ENCODE peak calls at places on chromosome 7, in eight cellular contexts. J is mammary epithelial cell, V is stomach, Y is psoas muscle, K is heart right ventricle, D is pancreas, Q is right cardiac atrium, A is transverse colon. L is an unnamed sample. For H3K27me3, the result is how much of the 10 kb centered on the place peaks cover.

GRCh38 chr7:44066494-44067063 is 1.2 kb upstream of the PGAM2 start:
- DNase-seq in J (no peak), V (no peak), Y (peak), K (no peak), D (no peak), Q (peak), A (peak), L (no peak)

GRCh38 chr7:142248166-142249160 is 9.4 kb downstream of the PRSS58 start:
- DNase-seq in J (no peak), V (no peak), Y (no peak), K (no peak), D (no peak), Q (no peak), A (no peak), L (no peak)

GRCh38 chr7:41003031-41003925 is 699.6 kb downstream of the INHBA start:
- DNase-seq in J (peak), V (peak), Y (no peak), K (peak), D (no peak), Q (peak), A (peak), L (peak)

GRCh38 chr7:98178762-98179490 is 32.3 kb upstream of the BHLHA15 start:
- DNase-seq in J (no peak), V (no peak), Y (no peak), K (no peak), D (no peak), Q (no peak), A (no peak), L (no peak)

GRCh38 chr7:25694690-25695089 is 457.3 kb upstream of the NFE2L3 start:
- DNase-seq in J (no peak), V (no peak), Y (no peak), K (no peak), D (no peak), Q (peak), A (no peak), L (no peak)

GRCh38 chr7:6160191-6160623 is 112.2 kb downstream of the CYTH3 start:
- DNase-seq in J (peak), V (peak), Y (peak), K (peak), D (no peak), Q (peak), A (peak), L (peak)

GRCh38 chr7:26013551-26014083 is 138.4 kb upstream of the NFE2L3 start:
- DNase-seq in J (no peak), V (no peak), Y (no peak), K (no peak), D (no peak), Q (no peak), A (no peak), L (no peak)

GRCh38 chr7:55104707-55105433 is 86.1 kb downstream of the EGFR start:
- DNase-seq in J (peak), V (no peak), Y (no peak), K (no peak), D (no peak), Q (no peak), A (no peak), L (no peak)

GRCh38 chr7:82886324-82886723 is 276.4 kb downstream of the PCLO start:
- DNase-seq in J (no peak), V (no peak), Y (no peak), K (no peak), D (no peak), Q (no peak), A (no peak), L (no peak)

GRCh38 chr7:69412331-69413146 is 185.7 kb upstream of the AUTS2 start:
- DNase-seq in J (no peak), V (no peak), Y (peak), K (peak), D (no peak), Q (peak), A (peak), L (peak)

GRCh38 chr7:1963575-1963974 is 269.2 kb downstream of the MAD1L1 start:
- DNase-seq in J (no peak), V (no peak), Y (peak), K (no peak), D (no peak), Q (no peak), A (no peak), L (no peak)

GRCh38 chr7:13908667-13909382 is 80.6 kb downstream of the ETV1 start:
- DNase-seq in J (no peak), V (no peak), Y (no peak), K (no peak), D (no peak), Q (no peak), A (no peak), L (no peak)

GRCh38 chr7:116970148-116970910 is 17.0 kb downstream of the ST7 start:
- DNase-seq in J (no peak), V (no peak), Y (no peak), K (no peak), D (no peak), Q (no peak), A (no peak), L (no peak)

GRCh38 chr7:3381073-3381685 is 80.1 kb downstream of the SDK1 start:
- DNase-seq in J (no peak), V (no peak), Y (no peak), K (no peak), D (no peak), Q (no peak), A (no peak), L (no peak)

GRCh38 chr7:143331179-143331825 is 15.4 kb downstream of the CLCN1 start:
- DNase-seq in J (peak), V (peak), Y (peak), K (no peak), D (no peak), Q (no peak), A (no peak), L (no peak)

GRCh38 chr7:75723444-75723843 is 15.3 kb downstream of the HIP1 start:
- DNase-seq in J (no peak), V (no peak), Y (no peak), K (no peak), D (no peak), Q (no peak), A (no peak), L (no peak)

GRCh38 chr7:81402227-81402626 is 367.6 kb downstream of the HGF start:
- DNase-seq in J (no peak), V (no peak), Y (no peak), K (no peak), D (no peak), Q (no peak), A (no peak), L (no peak)

GRCh38 chr7:75718390-75719031 is 20.2 kb downstream of the HIP1 start:
- DNase-seq in J (no peak), V (no peak), Y (no peak), K (no peak), D (no peak), Q (no peak), A (no peak), L (no peak)

GRCh38 chr7:106460792-106461254 is 176.0 kb upstream of the NAMPT start:
- DNase-seq in J (peak), V (no peak), Y (no peak), K (no peak), D (no peak), Q (no peak), A (no peak), L (no peak)

GRCh38 chr7:1665721-1666250 is 4.3 kb upstream of the ELFN1 start:
- DNase-seq in J (peak), V (no peak), Y (peak), K (peak), D (no peak), Q (peak), A (no peak), L (peak)

GRCh38 chr7:170551-171363 is 21.6 kb upstream of the FAM20C start:
- DNase-seq in J (no peak), V (no peak), Y (peak), K (no peak), D (peak), Q (no peak), A (no peak), L (no peak)

GRCh38 chr7:102236102-102236501 is 50.6 kb upstream of the SH2B2 start:
- DNase-seq in J (no peak), V (no peak), Y (no peak), K (no peak), D (no peak), Q (no peak), A (no peak), L (no peak)

GRCh38 chr7:6015917-6016652 is 7.0 kb downstream of the AIMP2 start:
- DNase-seq in J (peak), V (peak), Y (peak), K (peak), D (no peak), Q (peak), A (peak), L (peak)

GRCh38 chr7:81236560-81236959 is 317.7 kb upstream of the SEMA3C start:
- DNase-seq in J (no peak), V (no peak), Y (no peak), K (no peak), D (no peak), Q (no peak), A (no peak), L (no peak)

GRCh38 chr7:47514818-47515217 is 67.1 kb downstream of the TNS3 start:
- DNase-seq in J (no peak), V (no peak), Y (no peak), K (no peak), D (no peak), Q (no peak), A (no peak), L (no peak)

GRCh38 chr7:27171636-27172387 is 2.3 kb downstream of the HOXA10 start:
- DNase-seq in J (peak), V (no peak), Y (peak), K (no peak), D (no peak), Q (peak), A (peak), L (peak)

GRCh38 chr7:13990319-13990983 is 985 bp upstream of the ETV1 start:
- DNase-seq in J (peak), V (peak), Y (peak), K (peak), D (peak), Q (peak), A (peak), L (peak)

GRCh38 chr7:102925962-102926825 is 13.4 kb downstream of the LRRC17 start:
- DNase-seq in J (no peak), V (no peak), Y (no peak), K (no peak), D (no peak), Q (no peak), A (no peak), L (no peak)

GRCh38 chr7:66697451-66698438 is 42.8 kb upstream of the RABGEF1 start:
- DNase-seq in J (peak), V (no peak), Y (peak), K (peak), D (no peak), Q (peak), A (no peak), L (peak)

GRCh38 chr7:72546586-72546985 is 134.4 kb upstream of the CALN1 start:
- DNase-seq in J (no peak), V (no peak), Y (no peak), K (no peak), D (no peak), Q (no peak), A (no peak), L (no peak)

GRCh38 chr7:79936281-79936983 is 198.2 kb upstream of the GNAI1 start:
- DNase-seq in J (no peak), V (no peak), Y (no peak), K (no peak), D (no peak), Q (no peak), A (no peak), L (no peak)

GRCh38 chr7:100126931-100127865 is at the start of gene MBLAC1:
- DNase-seq in J (peak), V (peak), Y (peak), K (peak), D (peak), Q (peak), A (peak), L (peak)

GRCh38 chr7:151897951-151898686 is 21.2 kb upstream of the PRKAG2 start:
- DNase-seq in J (no peak), V (no peak), Y (no peak), K (no peak), D (peak), Q (no peak), A (no peak), L (no peak)

GRCh38 chr7:151895695-151896485 is 19.0 kb upstream of the PRKAG2 start:
- DNase-seq in J (peak), V (no peak), Y (no peak), K (no peak), D (peak), Q (no peak), A (no peak), L (no peak)

GRCh38 chr7:151895008-151895661 is 18.2 kb upstream of the PRKAG2 start:
- DNase-seq in J (peak), V (no peak), Y (no peak), K (no peak), D (peak), Q (no peak), A (peak), L (no peak)

GRCh38 chr7:151896486-151896885 is 19.6 kb upstream of the PRKAG2 start:
- DNase-seq in J (no peak), V (no peak), Y (no peak), K (no peak), D (peak), Q (no peak), A (no peak), L (no peak)

GRCh38 chr7:151897201-151897711 is 20.3 kb upstream of the PRKAG2 start:
- DNase-seq in J (peak), V (peak), Y (no peak), K (no peak), D (peak), Q (no peak), A (peak), L (no peak)
- H3K4me3 ChIP-seq in J (no peak), V (peak), Y (no peak), K (no peak), D (no peak), Q (no peak), A (no peak), L (peak)

GRCh38 chr7:149778327-149778637 is 4.9 kb upstream of the ZNF467 start:
- DNase-seq in J (no peak), V (no peak), Y (no peak), K (no peak), D (no peak), Q (no peak), A (no peak), L (no peak)

GRCh38 chr7:149777551-149778326 is 4.4 kb upstream of the ZNF467 start:
- DNase-seq in J (no peak), V (no peak), Y (no peak), K (no peak), D (no peak), Q (peak), A (no peak), L (no peak)

GRCh38 chr7:149775176-149775556 is 1.8 kb upstream of the ZNF467 start:
- DNase-seq in J (no peak), V (no peak), Y (no peak), K (no peak), D (no peak), Q (no peak), A (no peak), L (no peak)

GRCh38 chr7:149776305-149776704 is 2.9 kb upstream of the ZNF467 start:
- DNase-seq in J (no peak), V (peak), Y (peak), K (peak), D (peak), Q (peak), A (no peak), L (peak)

GRCh38 chr7:149776848-149777407 is 3.5 kb upstream of the ZNF467 start:
- DNase-seq in J (no peak), V (no peak), Y (peak), K (no peak), D (no peak), Q (peak), A (no peak), L (no peak)
- H3K27ac ChIP-seq in J (no peak), V (no peak), Y (no peak), K (peak), D (no peak), Q (no peak), A (no peak), L (peak)

DNA sequence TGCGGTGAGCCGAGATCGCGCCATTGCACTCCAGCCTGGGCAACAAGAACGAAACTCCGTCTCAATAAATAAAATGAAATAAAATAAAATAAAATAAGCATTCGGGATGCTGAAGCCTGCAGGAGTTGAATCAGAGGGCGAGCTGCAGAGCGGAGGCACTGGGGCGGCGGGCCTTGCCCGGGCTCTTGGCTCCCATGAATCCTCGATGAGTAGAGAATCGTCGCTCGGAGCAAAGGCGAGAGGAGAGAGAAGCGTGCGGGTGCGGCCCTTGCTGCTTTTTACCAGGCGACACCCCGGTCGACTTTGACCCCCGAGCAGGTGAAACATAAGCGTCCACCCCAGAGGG is 168.3 kb downstream of the UBE2H start:
- DNase-seq in J (no peak), V (no peak), Y (no peak), K (no peak), D (no peak), Q (no peak), A (no peak), L (no peak)
- H3K27me3 ChIP-seq in J (under half), V (half or more), Y (under half), K (half or more), D (under half), Q (under half), A (half or more), L (half or more)

GRCh38 chr7:92446869-92447238 is 428 bp upstream of the GATAD1 start:
- DNase-seq in J (no peak), V (no peak), Y (no peak), K (no peak), D (no peak), Q (no peak), A (peak), L (no peak)
- H3K4me3 ChIP-seq in J (no peak), V (peak), Y (peak), K (peak), D (no peak), Q (no peak), A (no peak), L (peak)

GRCh38 chr7:50214141-50214670 is 90.3 kb upstream of the IKZF1 start:
- DNase-seq in J (no peak), V (no peak), Y (no peak), K (no peak), D (no peak), Q (no peak), A (no peak), L (no peak)

GRCh38 chr7:50212016-50212325 is 92.5 kb upstream of the IKZF1 start:
- DNase-seq in J (no peak), V (no peak), Y (no peak), K (no peak), D (no peak), Q (no peak), A (no peak), L (no peak)

GRCh38 chr7:50212666-50213621 is 91.6 kb upstream of the IKZF1 start:
- DNase-seq in J (no peak), V (no peak), Y (no peak), K (no peak), D (no peak), Q (no peak), A (no peak), L (no peak)

GRCh38 chr7:50214771-50215170 is 89.7 kb upstream of the IKZF1 start:
- DNase-seq in J (no peak), V (no peak), Y (no peak), K (no peak), D (no peak), Q (no peak), A (no peak), L (no peak)

GRCh38 chr7:50213622-50214017 is 90.9 kb upstream of the IKZF1 start:
- DNase-seq in J (no peak), V (no peak), Y (no peak), K (no peak), D (no peak), Q (no peak), A (no peak), L (no peak)
- H3K27ac ChIP-seq in J (no peak), V (no peak), Y (no peak), K (no peak), D (no peak), Q (no peak), A (no peak), L (no peak)

L was measured in left ventricle myocardium inferior.